ENCODE peak calls at places on chromosomes 4 and X, in seven cellular contexts. O is mesenchymal stem cell, A is IMR-90, K is H9, B is mesendoderm, M is neuronal stem cell, D is H1. V is an unnamed sample.

GRCh38 chrX:155967653-155968052 is 29.8 kb upstream of the IL9R start:
- DNase-seq in O (no peak), A (no peak), K (no peak), B (no peak), M (no peak), D (no peak), V (no peak)

GRCh38 chr4:143587703-143588102 is 74.2 kb downstream of the SMARCA5 start:
- DNase-seq in O (no peak), A (no peak), K (no peak), B (peak), M (no peak), D (no peak), V (no peak)

GRCh38 chr4:97121493-97121892 is 1021.8 kb downstream of the STPG2 start:
- DNase-seq in O (no peak), A (no peak), K (no peak), B (no peak), M (no peak), D (no peak), V (no peak)

GRCh38 chrX:154300815-154301214 is 5.2 kb downstream of the TKTL1 start:
- DNase-seq in O (no peak), A (no peak), K (no peak), B (no peak), M (no peak), D (no peak), V (no peak)

GRCh38 chrX:131762802-131763234 is 218.9 kb downstream of the OR13H1 start:
- DNase-seq in O (no peak), A (peak), K (no peak), B (peak), M (no peak), D (no peak), V (peak)

GRCh38 chr4:16591867-16592266 is 306.6 kb downstream of the LDB2 start:
- DNase-seq in O (no peak), A (no peak), K (no peak), B (peak), M (peak), D (no peak), V (no peak)

GRCh38 chrX:114615765-114616164 is 31.9 kb downstream of the HTR2C start:
- DNase-seq in O (no peak), A (no peak), K (no peak), B (no peak), M (no peak), D (no peak), V (no peak)

GRCh38 chr4:163111588-163111987 is 55.1 kb downstream of the NAF1 start:
- DNase-seq in O (peak), A (peak), K (no peak), B (peak), M (peak), D (no peak), V (peak)

GRCh38 chr4:2796261-2797187 is 3.6 kb downstream of the SH3BP2 start:
- DNase-seq in O (peak), A (peak), K (no peak), B (no peak), M (no peak), D (no peak), V (peak)

GRCh38 chr4:100188829-100189228 is 1.4 kb downstream of the DDIT4L start:
- DNase-seq in O (no peak), A (no peak), K (no peak), B (no peak), M (no peak), D (no peak), V (no peak)

GRCh38 chr4:1763070-1763549 is 30.0 kb upstream of the FGFR3 start:
- DNase-seq in O (no peak), A (no peak), K (no peak), B (no peak), M (no peak), D (no peak), V (no peak)

GRCh38 chr4:154911097-154911496 is 130.0 kb downstream of the RBM46 start:
- DNase-seq in O (no peak), A (peak), K (peak), B (peak), M (peak), D (no peak), V (no peak)

GRCh38 chr4:37687666-37688065 is 1.5 kb upstream of the RELL1 start:
- DNase-seq in O (no peak), A (no peak), K (no peak), B (no peak), M (no peak), D (no peak), V (no peak)

GRCh38 chr4:7352486-7352885 is 82.2 kb downstream of the PSAPL1 start:
- DNase-seq in O (no peak), A (no peak), K (no peak), B (no peak), M (no peak), D (no peak), V (no peak)
- H2BK5ac ChIP-seq in O (no peak), A (no peak), K (no peak), B (no peak), M (no peak), D (no peak), V (no peak)

GRCh38 chrX:13821740-13822139 is 4.8 kb upstream of the GPM6B start:
- DNase-seq in O (no peak), A (no peak), K (no peak), B (no peak), M (no peak), D (no peak), V (no peak)

GRCh38 chrX:13815664-13816063 is 1.2 kb downstream of the GPM6B start:
- DNase-seq in O (no peak), A (no peak), K (no peak), B (no peak), M (no peak), D (no peak), V (no peak)

GRCh38 chrX:13816899-13817298 is at the start of gene GPM6B:
- DNase-seq in O (no peak), A (no peak), K (no peak), B (peak), M (peak), D (no peak), V (no peak)
- H2BK120ac ChIP-seq in O (no peak), A (no peak), K (no peak), B (no peak), M (no peak), D (no peak), V (no peak)

DNA sequence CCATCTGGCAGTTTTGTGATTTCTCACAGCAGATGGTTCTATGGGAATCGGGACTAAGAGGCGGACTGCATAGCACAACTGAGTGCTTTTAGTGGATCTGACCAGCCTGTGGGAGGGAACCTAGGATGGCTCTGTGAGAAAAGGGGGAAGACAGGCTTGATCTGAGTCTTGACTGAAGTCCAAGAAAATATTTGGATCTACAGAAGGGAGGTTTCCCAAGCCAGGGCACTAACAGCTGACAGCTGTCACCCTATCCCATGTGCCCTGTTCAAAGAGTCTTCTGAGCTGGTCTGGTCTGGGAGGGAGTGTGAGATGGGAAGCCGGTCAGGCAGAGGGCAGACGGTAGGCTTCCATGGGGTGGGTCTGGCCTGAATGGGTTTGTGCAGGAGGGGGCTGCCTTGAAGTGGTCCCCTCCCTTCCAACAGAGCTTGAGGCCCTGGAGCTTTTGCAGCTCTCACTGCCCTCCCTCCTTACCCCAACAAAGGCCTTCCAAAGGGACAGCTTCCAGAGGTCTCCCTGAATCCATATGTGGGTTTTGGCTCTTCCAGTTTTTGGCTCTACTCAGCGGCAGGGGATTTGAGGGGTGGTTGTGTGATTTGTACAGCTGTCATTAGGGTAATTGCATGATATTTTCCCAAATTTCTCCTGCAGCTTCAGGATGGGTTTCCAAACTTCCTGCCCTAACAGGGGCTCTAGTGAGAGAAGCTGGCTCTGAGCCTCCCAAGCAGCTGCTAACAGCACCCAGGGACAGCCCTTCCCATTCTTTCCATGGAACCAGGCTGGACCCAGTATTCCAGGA is 643.7 kb downstream of the BCOR start:
- DNase-seq in O (no peak), A (no peak), K (no peak), B (no peak), M (no peak), D (no peak), V (no peak)
- H2BK5ac ChIP-seq in O (no peak), A (no peak), K (no peak), B (no peak), M (no peak), D (no peak), V (no peak)

GRCh38 chrX:30618160-30618765 is 35.0 kb upstream of the GK start:
- DNase-seq in O (peak), A (no peak), K (peak), B (peak), M (no peak), D (peak), V (no peak)

GRCh38 chrX:30620125-30620524 is 33.1 kb upstream of the GK start:
- DNase-seq in O (no peak), A (peak), K (no peak), B (no peak), M (no peak), D (no peak), V (no peak)

GRCh38 chrX:30620980-30621716 is 32.1 kb upstream of the GK start:
- DNase-seq in O (peak), A (peak), K (no peak), B (peak), M (no peak), D (no peak), V (peak)

GRCh38 chrX:30626402-30626801 is 26.8 kb upstream of the GK start:
- DNase-seq in O (no peak), A (no peak), K (no peak), B (no peak), M (no peak), D (no peak), V (no peak)

GRCh38 chrX:30622361-30622760 is 30.9 kb upstream of the GK start:
- DNase-seq in O (no peak), A (no peak), K (no peak), B (no peak), M (no peak), D (no peak), V (no peak)
- H2BK120ac ChIP-seq in O (no peak), A (no peak), K (no peak), B (no peak), M (no peak), D (no peak), V (no peak)

GRCh38 chr4:89469930-89470375 is 162.4 kb upstream of the GPRIN3 start:
- DNase-seq in O (peak), A (peak), K (no peak), B (no peak), M (no peak), D (no peak), V (peak)

GRCh38 chr4:89469512-89469911 is 161.9 kb upstream of the GPRIN3 start:
- DNase-seq in O (no peak), A (peak), K (no peak), B (no peak), M (no peak), D (no peak), V (no peak)

GRCh38 chr4:89468632-89469031 is 161.0 kb upstream of the GPRIN3 start:
- DNase-seq in O (no peak), A (no peak), K (no peak), B (no peak), M (no peak), D (no peak), V (no peak)
- H2BK5ac ChIP-seq in O (no peak), A (peak), K (no peak), B (no peak), M (no peak), D (no peak), V (no peak)

GRCh38 chrX:30663317-30663716 is 10.1 kb downstream of the GK start:
- DNase-seq in O (no peak), A (no peak), K (no peak), B (no peak), M (no peak), D (no peak), V (no peak)

GRCh38 chrX:30666094-30666493 is 12.9 kb downstream of the GK start:
- DNase-seq in O (no peak), A (no peak), K (no peak), B (no peak), M (no peak), D (no peak), V (no peak)

GRCh38 chrX:30668581-30668980 is 15.4 kb downstream of the GK start:
- DNase-seq in O (no peak), A (no peak), K (no peak), B (no peak), M (no peak), D (no peak), V (no peak)

GRCh38 chrX:30661228-30661627 is 8.0 kb downstream of the GK start:
- DNase-seq in O (no peak), A (no peak), K (no peak), B (no peak), M (no peak), D (no peak), V (no peak)

GRCh38 chrX:30665471-30665870 is 12.2 kb downstream of the GK start:
- DNase-seq in O (no peak), A (peak), K (no peak), B (no peak), M (no peak), D (no peak), V (no peak)
- H2BK120ac ChIP-seq in O (no peak), A (no peak), K (no peak), B (no peak), M (no peak), D (no peak), V (no peak)

DNA sequence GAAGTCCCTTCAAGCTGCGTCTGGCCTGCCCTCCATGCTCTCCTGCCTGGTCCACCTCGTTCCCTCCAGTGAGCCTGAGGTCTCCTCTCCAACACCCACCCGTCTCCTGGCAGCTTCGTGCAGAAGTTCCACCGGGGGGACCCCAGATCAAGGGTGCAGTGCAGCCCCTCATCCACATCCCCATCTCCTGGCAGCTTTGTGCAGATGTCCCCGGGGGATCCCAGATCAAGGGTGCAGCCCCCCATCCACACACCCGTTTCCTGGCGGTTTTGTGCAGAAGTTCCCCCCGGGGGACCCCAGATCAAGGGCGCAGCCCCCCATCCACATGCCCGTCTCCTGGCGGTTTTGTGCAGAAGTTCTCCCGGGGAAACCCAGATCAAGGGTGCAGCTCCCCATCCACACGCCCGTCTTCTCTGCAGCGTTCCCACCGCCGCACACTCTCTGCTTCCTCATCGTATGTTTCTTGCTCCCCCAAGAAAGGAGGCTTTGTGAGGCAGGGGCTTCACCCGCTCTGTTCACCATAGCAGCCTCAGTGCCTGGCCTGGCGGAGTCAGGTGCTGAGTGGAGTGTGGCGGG is 35.7 kb downstream of the PIGG start:
- DNase-seq in O (no peak), A (no peak), K (no peak), B (no peak), M (no peak), D (no peak), V (no peak)
- H2BK5ac ChIP-seq in O (no peak), A (no peak), K (no peak), B (no peak), M (no peak), D (no peak), V (no peak)

GRCh38 chrX:39941332-39941920 is 156.3 kb downstream of the BCOR start:
- DNase-seq in O (peak), A (no peak), K (no peak), B (peak), M (no peak), D (no peak), V (no peak)
- H2BK120ac ChIP-seq in O (no peak), A (no peak), K (no peak), B (no peak), M (no peak), D (no peak), V (peak)

DNA sequence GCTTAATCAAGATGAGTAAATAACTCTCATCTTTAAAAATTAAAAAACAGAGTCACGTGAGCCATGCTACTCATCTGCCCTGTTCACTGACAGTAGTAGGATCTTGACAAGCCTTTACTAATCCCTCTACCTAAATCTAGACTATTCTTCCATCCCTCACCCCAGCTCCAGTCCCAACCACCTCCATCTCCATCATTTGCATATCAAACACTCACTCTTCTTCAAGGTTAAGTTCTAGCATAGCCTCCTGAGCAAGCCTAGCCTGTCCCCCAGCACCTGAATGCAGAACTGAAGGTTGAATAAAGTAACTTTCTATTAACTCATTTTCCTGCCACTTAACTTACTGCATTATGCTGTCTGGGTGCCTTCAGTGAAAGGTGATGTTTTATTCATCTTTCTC is 72.5 kb downstream of the YIPF7 start:
- DNase-seq in O (no peak), A (no peak), K (no peak), B (no peak), M (no peak), D (no peak), V (no peak)
- H2BK5ac ChIP-seq in O (no peak), A (no peak), K (no peak), B (no peak), M (no peak), D (no peak), V (no peak)